ENCODE peak calls at places on chromosome 19, in seven cellular contexts. M, V, B, O, N, Z and U are unnamed samples.

GRCh38 chr19:55118401-55118991 is 1.1 kb upstream of the PPP1R12C start:
- DNase-seq in M (no peak), V (no peak), B (no peak), O (no peak), N (peak; percentile 31), Z (peak; percentile 69), U (no peak)

GRCh38 chr19:12789098-12789903 is 2.0 kb upstream of the JUNB start:
- DNase-seq in M (no peak), V (no peak), B (no peak), O (no peak), N (no peak), Z (no peak), U (no peak)

GRCh38 chr19:35153701-35154534 is 617 bp upstream of the FXYD5 start:
- DNase-seq in M (peak; percentile 59), V (no peak), B (no peak), O (no peak), N (no peak), Z (no peak), U (peak; percentile 52)

GRCh38 chr19:15866646-15867045 is 31.2 kb downstream of the CYP4F2 start:
- DNase-seq in M (no peak), V (no peak), B (no peak), O (no peak), N (no peak), Z (no peak), U (no peak)

GRCh38 chr19:49155830-49156346 is 692 bp upstream of the HRC start:
- DNase-seq in M (no peak), V (no peak), B (no peak), O (no peak), N (no peak), Z (no peak), U (no peak)

GRCh38 chr19:8552810-8553209 is 24.4 kb downstream of the MYO1F start:
- DNase-seq in M (peak; percentile 51), V (no peak), B (no peak), O (no peak), N (no peak), Z (no peak), U (peak; percentile 76)

GRCh38 chr19:50835785-50836542 is 2.6 kb upstream of the KLK15 start:
- DNase-seq in M (peak; percentile 65), V (no peak), B (no peak), O (no peak), N (peak; percentile 93), Z (peak; percentile 64), U (peak; percentile 49)

GRCh38 chr19:4575267-4575793 is 15.8 kb upstream of the SEMA6B start:
- DNase-seq in M (no peak), V (no peak), B (peak; percentile 77), O (no peak), N (peak; percentile 35), Z (peak; percentile 42), U (no peak)

GRCh38 chr19:48819366-48819816 is 8.6 kb upstream of the BCAT2 start:
- DNase-seq in M (no peak), V (no peak), B (peak; percentile 90), O (no peak), N (peak; percentile 96), Z (peak; percentile 93), U (no peak)

GRCh38 chr19:11361037-11361770 is 6.0 kb downstream of the PLPPR2 start:
- DNase-seq in M (no peak), V (no peak), B (no peak), O (no peak), N (peak; percentile 72), Z (peak; percentile 85), U (no peak)

GRCh38 chr19:40941481-40942219 is 49.4 kb upstream of the CYP2B6 start:
- DNase-seq in M (no peak), V (no peak), B (no peak), O (no peak), N (no peak), Z (no peak), U (no peak)

GRCh38 chr19:31285744-31286143 is 63.5 kb downstream of the TSHZ3 start:
- DNase-seq in M (no peak), V (no peak), B (no peak), O (no peak), N (no peak), Z (no peak), U (no peak)

GRCh38 chr19:7849631-7850428 is 19.8 kb downstream of the EVI5L start:
- DNase-seq in M (no peak), V (no peak), B (no peak), O (no peak), N (no peak), Z (no peak), U (no peak)

GRCh38 chr19:39413903-39414608 is 1.6 kb downstream of the PLEKHG2 start:
- DNase-seq in M (no peak), V (no peak), B (no peak), O (no peak), N (no peak), Z (no peak), U (no peak)

GRCh38 chr19:39416152-39416551 is 3.7 kb downstream of the PLEKHG2 start:
- DNase-seq in M (no peak), V (no peak), B (no peak), O (no peak), N (no peak), Z (no peak), U (no peak)

GRCh38 chr19:39413269-39413902 is 917 bp downstream of the PLEKHG2 start:
- DNase-seq in M (peak; percentile 52), V (no peak), B (no peak), O (no peak), N (no peak), Z (no peak), U (no peak)

GRCh38 chr19:39416626-39417120 is 4.2 kb downstream of the PLEKHG2 start:
- DNase-seq in M (no peak), V (no peak), B (no peak), O (no peak), N (no peak), Z (no peak), U (no peak)

DNA sequence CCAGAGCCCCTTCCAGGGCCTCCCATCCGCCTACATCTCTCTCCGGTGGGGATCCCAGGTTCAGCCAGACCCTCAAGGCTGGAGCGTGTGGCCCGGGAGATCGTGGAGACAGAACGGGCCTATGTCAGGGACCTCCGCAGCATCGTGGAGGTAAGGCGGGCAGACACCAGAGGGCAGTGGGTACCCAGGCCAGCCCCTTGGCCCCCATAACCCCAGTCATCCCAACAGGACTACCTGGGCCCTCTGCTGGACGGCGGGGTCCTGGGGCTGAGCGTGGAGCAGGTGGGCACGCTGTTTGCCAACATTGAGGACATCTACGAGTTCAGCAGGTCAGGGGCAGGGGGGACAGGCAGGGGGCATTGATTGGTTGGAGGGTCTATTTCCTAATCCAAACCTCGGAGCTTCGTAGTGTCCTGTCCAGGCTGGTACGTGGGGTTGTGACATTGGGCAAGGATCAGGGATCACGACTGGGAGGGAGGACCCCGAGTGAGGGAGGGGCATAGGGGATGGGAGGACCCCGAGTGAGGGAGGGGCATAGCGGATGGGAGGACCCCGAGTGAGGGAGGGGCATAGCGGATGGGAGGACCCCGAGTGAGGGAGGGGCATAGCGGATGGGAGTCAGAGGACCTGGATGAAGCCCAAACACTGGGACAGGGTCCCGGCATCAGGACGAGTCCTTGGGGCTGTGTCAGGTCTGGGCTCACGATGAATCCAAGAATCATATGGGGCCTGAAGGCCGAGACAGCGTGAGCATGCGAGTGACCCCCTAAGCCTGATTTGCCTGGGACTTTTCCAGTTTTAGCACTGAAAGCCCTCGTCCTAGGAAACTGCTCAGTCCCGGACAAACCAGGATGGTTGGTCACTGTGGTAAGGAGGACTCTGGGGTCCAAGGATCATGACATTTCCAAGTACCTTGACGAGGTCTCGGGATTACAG is 2.9 kb downstream of the PLEKHG2 start:
- DNase-seq in M (no peak), V (no peak), B (no peak), O (no peak), N (no peak), Z (no peak), U (no peak)
- H3K4me3 ChIP-seq in M (no peak overlapping the region), V (peak overlapping the region; percentile 76), B (peak overlapping the region; percentile 87), O (peak overlapping the region; percentile 55), N (no peak overlapping the region), Z (peak overlapping the region; percentile 6), U (no peak overlapping the region)

DNA sequence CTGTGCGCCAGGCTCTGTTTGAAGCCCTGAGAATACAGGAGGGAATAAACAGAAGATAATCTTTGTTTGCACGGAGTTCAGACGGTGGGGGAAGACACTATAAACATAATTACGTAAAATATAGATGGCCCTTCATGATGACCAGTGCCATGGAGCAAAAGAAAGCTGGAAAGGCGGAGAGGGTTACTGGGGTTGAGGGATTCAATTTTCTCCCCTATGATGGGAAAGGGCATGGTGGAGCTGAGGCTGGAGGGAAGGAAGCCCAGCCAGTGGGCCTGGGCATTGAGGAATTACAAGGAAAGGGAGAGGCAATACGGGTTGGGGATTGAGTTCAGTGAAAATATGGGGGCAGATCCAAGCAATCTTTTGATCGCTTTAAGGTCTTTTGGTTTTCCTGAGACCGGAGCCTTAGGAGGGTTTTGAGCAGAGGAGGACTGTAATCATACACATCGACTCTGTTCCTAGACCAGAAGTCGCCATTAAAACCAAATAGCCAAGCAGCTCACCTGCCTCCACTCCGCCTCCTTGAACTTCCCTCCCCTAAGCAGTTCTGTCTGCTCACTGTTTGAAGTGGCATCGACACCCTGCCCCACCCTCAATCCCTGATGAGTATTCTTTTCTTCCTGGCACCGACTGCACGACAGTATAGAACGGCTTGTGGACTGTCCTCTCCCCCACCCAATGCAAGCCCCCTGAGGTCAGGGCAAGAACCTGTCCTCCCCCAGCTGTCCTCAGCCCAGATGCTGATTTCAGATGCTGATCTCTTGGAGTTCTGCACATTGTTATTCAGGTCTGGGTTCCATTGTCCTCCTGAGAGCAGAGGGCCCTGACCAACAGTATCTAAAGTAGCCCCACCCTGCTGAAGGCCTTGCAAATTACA is 813 bp upstream of the ZNF296 start:
- DNase-seq in M (no peak), V (no peak), B (no peak), O (no peak), N (no peak), Z (no peak), U (no peak)
- H3K4me3 ChIP-seq in M (peak overlapping the region; percentile 85), V (peak overlapping the region; percentile 80), B (peak overlapping the region; percentile 67), O (peak overlapping the region; percentile 53), N (no peak overlapping the region), Z (no peak overlapping the region), U (no peak overlapping the region)

GRCh38 chr19:39336483-39336882 is 640 bp upstream of the GMFG start:
- DNase-seq in M (no peak), V (no peak), B (no peak), O (no peak), N (no peak), Z (no peak), U (no peak)
- H3K4me3 ChIP-seq in M (no peak overlapping the region), V (no peak overlapping the region), B (no peak overlapping the region), O (no peak overlapping the region), N (no peak overlapping the region), Z (no peak overlapping the region), U (no peak overlapping the region)

GRCh38 chr19:52197964-52198363 is 8.1 kb downstream of the PPP2R1A start:
- DNase-seq in M (no peak), V (no peak), B (no peak), O (no peak), N (no peak), Z (no peak), U (no peak)

GRCh38 chr19:52198678-52199077 is 8.8 kb downstream of the PPP2R1A start:
- DNase-seq in M (no peak), V (no peak), B (no peak), O (no peak), N (no peak), Z (no peak), U (no peak)

GRCh38 chr19:52196256-52196967 is 6.6 kb downstream of the PPP2R1A start:
- DNase-seq in M (no peak), V (no peak), B (no peak), O (no peak), N (no peak), Z (no peak), U (no peak)

DNA sequence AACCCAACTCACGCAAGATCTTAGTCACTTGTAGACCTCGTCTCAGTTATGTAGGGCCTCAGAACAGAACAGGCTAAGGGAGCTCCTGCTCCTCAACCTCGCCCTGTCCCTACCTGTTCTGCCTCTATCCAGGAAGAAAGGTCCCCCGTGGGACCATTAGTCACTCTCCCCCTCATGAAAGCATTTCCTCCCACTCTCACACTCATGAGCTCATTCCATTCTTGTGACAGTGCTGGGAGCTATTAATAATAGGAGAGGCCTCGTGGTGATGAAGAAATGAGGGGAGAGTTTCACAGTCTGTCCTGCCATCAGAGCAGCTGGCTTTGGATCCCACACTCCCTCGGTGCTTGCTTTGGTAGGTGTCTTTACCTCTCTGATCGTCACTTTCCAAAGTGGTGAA is 10.2 kb downstream of the PPP2R1A start:
- DNase-seq in M (no peak), V (no peak), B (no peak), O (no peak), N (no peak), Z (no peak), U (no peak)
- H3K4me3 ChIP-seq in M (no peak overlapping the region), V (no peak overlapping the region), B (no peak overlapping the region), O (no peak overlapping the region), N (no peak overlapping the region), Z (no peak overlapping the region), U (no peak overlapping the region)